ENCODE peak calls at places on chromosome 18, in four cellular contexts. W is GM12891, Z is HepG2, J is K562. V is an unnamed sample.

GRCh38 chr18:26133652-26134051 is at the start of gene PSMA8:
- DNase-seq in W (peak), J (no peak), Z (no peak), V (peak)

GRCh38 chr18:79396431-79397287 is 929 bp downstream of the NFATC1 start:
- DNase-seq in W (no peak), Z (no peak), J (peak), V (no peak)

GRCh38 chr18:39990540-39990939 is 1964.5 kb upstream of the PIK3C3 start:
- DNase-seq in W (no peak), Z (no peak), J (no peak), V (no peak)

GRCh38 chr18:57533399-57533884 is 53.1 kb downstream of the FECH start:
- DNase-seq in Z (peak), W (no peak), J (no peak), V (no peak)

GRCh38 chr18:24632158-24632988 is 171.9 kb downstream of the HRH4 start:
- DNase-seq in W (no peak), J (no peak), Z (no peak), V (no peak)

GRCh38 chr18:79951545-79952456 is at the start of gene SLC66A2:
- DNase-seq in W (peak), Z (peak), J (peak), V (peak)

GRCh38 chr18:4125246-4125938 is 329.7 kb downstream of the DLGAP1 start:
- DNase-seq in W (no peak), Z (no peak), J (no peak), V (no peak)

GRCh38 chr18:48979944-48980890 is 29.5 kb upstream of the SMAD7 start:
- DNase-seq in W (no peak), Z (peak), J (no peak), V (no peak)

GRCh38 chr18:21599585-21600525 is 649 bp downstream of the ESCO1 start:
- DNase-seq in Z (peak), J (peak), W (peak), V (peak)

GRCh38 chr18:8882632-8883408 is 177.5 kb downstream of the MTCL1 start:
- DNase-seq in J (peak), Z (peak), W (no peak), V (no peak)

GRCh38 chr18:12038082-12038660 is 55.5 kb upstream of the ANKRD62 start:
- DNase-seq in J (no peak), W (no peak), Z (no peak), V (no peak)

GRCh38 chr18:7608798-7609197 is 41.7 kb downstream of the PTPRM start:
- DNase-seq in J (no peak), Z (no peak), W (no peak), V (no peak)

GRCh38 chr18:29979884-29980283 is 1062.7 kb downstream of the DSC3 start:
- DNase-seq in J (no peak), Z (no peak), W (no peak), V (no peak)

GRCh38 chr18:10012526-10012925 is 98.7 kb downstream of the VAPA start:
- DNase-seq in J (no peak), Z (no peak), W (no peak), V (no peak)

GRCh38 chr18:44691148-44691925 is 10.6 kb downstream of the SETBP1 start:
- DNase-seq in Z (no peak), W (no peak), J (no peak), V (no peak)

GRCh38 chr18:69400253-69400975 is at the start of gene DOK6:
- DNase-seq in W (no peak), J (no peak), Z (peak), V (peak)

GRCh38 chr18:3610818-3611217 is 160.8 kb downstream of the TGIF1 start:
- DNase-seq in J (no peak), Z (no peak), W (no peak), V (no peak)

GRCh38 chr18:26056291-26056690 is 34.1 kb downstream of the SS18 start:
- DNase-seq in J (no peak), Z (no peak), W (no peak), V (no peak)

GRCh38 chr18:6610436-6610835 is 119.1 kb upstream of the ARHGAP28 start:
- DNase-seq in J (no peak), W (no peak), Z (no peak), V (no peak)

GRCh38 chr18:24736686-24737085 is 276.2 kb downstream of the HRH4 start:
- DNase-seq in W (no peak), Z (no peak), J (no peak), V (no peak)

GRCh38 chr18:65093341-65093740 is 657.5 kb upstream of the CDH7 start:
- DNase-seq in Z (no peak), W (no peak), J (no peak), V (no peak)

GRCh38 chr18:36187138-36187825 is at the start of gene MOCOS:
- DNase-seq in J (peak), Z (peak), W (peak), V (peak)

GRCh38 chr18:63590966-63591695 is 4.0 kb downstream of the SERPINB13 start:
- DNase-seq in W (no peak), J (no peak), Z (no peak), V (no peak)

GRCh38 chr18:22691988-22692710 is 241.0 kb upstream of the RBBP8 start:
- DNase-seq in Z (no peak), W (no peak), J (no peak), V (no peak)

GRCh38 chr18:46096651-46097300 is 1.3 kb downstream of the ATP5F1A start:
- DNase-seq in W (no peak), J (no peak), Z (no peak), V (peak)

GRCh38 chr18:48897531-48897930 is 53.2 kb downstream of the SMAD7 start:
- DNase-seq in Z (no peak), W (no peak), J (no peak), V (no peak)

GRCh38 chr18:12373032-12373770 is 3.8 kb downstream of the AFG3L2 start:
- DNase-seq in W (no peak), Z (no peak), J (peak), V (no peak)

DNA sequence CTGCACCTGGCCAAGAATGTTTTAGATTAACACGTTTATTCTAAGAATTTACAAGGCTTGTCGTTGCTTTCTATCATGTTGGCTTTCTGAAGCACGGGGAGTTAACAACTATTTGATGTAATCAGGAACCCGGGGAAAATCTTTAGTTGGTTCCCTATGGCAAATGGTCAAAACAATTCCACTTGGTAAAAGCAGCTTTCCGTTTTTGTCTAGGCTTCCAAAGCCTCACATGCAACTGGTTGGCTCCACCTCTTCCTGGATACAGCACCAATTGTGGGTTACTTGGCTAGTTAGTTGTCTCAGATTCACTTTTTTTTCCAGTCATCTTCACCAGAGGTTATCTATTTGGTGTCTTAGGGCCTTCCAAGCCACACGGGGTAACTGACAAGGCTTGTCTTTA is 2.8 kb downstream of the COLEC12 start:
- DNase-seq in Z (no peak), J (no peak), W (no peak), V (no peak)
- TF ChIP-seq POLR2AphosphoS5 in Z (no peak), J (no peak), W (no peak), V (no peak)

GRCh38 chr18:33870059-33870458 is 292.0 kb downstream of the ASXL3 start:
- DNase-seq in Z (no peak), W (no peak), J (no peak), V (no peak)
- TF ChIP-seq TAF1 in Z (no peak), W (no peak), J (no peak), V (no peak)

DNA sequence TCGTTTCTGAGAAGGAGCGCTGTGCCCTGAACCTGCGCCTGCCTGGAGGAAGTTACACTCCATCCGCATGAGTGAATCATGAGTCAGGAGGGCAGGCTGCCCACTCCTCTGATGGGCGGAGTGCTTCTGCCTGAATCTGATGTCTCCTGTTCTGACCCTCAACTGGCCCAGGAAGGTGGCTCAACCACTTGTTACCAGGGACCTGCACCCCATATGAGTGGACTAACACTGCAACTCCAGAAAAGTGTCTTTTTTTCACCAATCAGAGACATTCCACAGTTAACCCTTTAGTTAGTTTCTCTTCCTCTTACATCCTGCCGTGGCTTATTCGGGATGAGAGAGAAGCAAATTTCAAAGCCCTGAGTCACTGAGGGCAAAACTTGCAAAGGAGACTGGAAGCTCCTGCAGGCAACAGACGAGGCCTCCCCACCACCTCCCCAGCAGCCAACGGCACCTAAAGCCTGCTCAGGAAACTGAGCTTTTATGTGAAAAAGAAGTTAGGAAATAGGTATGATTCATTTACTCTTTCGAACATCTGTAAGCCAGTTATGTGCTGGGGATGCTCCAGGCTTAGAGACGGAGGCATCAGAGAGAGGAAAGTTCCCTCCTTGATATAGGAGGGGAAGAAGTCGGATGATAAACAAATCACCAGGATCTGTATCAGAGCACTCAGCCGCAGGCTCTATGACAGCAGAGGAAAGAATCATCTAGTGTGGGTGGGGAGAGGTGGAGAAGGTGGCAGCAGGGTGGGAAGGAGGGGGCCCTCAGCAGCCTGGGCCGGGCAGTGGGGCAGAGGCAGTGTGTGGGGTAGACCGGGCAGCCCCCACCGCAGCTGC is 31.0 kb downstream of the MBP start:
- DNase-seq in W (no peak), J (no peak), Z (no peak), V (no peak)
- TF ChIP-seq POLR2A in W (no peak), J (no peak), Z (no peak), V (peak)

DNA sequence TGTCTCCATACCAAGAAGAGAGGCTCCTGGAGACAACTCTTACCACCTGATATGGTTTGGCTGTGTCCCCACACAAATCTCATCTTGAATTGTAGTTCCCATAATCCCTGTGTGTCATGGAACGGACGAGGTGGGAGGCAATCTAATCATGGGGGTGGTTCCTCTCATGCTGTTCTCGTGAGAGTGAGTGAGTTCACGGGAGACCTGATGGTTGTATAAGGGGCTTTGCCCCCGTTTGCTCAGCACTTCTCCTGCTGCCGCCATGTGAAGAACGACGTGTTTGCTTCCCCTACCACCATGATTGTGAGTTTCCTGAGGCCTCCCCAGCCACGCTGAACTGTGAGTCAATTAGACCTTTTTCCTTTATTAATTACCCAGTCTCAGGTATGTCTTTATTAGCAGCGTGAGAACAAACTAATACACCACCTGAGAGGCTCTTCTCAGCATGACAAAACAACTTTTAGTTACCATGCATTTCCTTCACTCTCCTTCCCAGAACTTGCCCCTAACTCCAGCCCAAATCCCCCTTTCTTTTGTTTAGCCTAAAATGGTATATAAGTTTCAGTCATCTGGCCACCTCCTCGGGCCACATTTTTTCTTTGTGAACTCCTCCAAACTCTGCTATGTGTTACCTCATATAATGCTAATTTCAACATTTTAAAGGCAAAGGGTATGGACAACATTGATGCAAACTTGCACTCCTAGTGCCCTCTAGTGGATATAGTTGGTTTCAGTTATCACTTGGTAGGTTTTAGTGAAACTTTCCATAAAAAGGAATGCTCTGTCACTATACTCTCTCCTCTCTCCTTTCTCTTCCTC is 58.6 kb upstream of the SLC25A52 start:
- DNase-seq in Z (peak), J (peak), W (no peak), V (no peak)
- TF ChIP-seq POLR2AphosphoS5 in Z (no peak), J (no peak), W (no peak), V (no peak)

GRCh38 chr18:58865009-58865345 is 300 bp downstream of the ZNF532 start:
- DNase-seq in W (no peak), Z (no peak), J (no peak), V (no peak)

GRCh38 chr18:58861853-58862252 is 2.8 kb upstream of the ZNF532 start:
- DNase-seq in Z (no peak), W (no peak), J (no peak), V (no peak)

GRCh38 chr18:58862404-58862803 is 2.3 kb upstream of the ZNF532 start:
- DNase-seq in W (no peak), J (no peak), Z (no peak), V (no peak)

GRCh38 chr18:58862851-58863538 is 1.7 kb upstream of the ZNF532 start:
- DNase-seq in Z (no peak), W (peak), J (no peak), V (peak)

GRCh38 chr18:58863539-58864145 is 1.0 kb upstream of the ZNF532 start:
- DNase-seq in W (peak), J (no peak), Z (no peak), V (peak)
- TF ChIP-seq TAF1 in W (no peak), J (no peak), Z (no peak), V (no peak)